ENCODE peak calls at places on chromosomes 11 and 22, in seven cellular contexts. L is hypothalamus; Q is substantia nigra; N is AG20443; E is fibroblast of pulmonary artery; X is HT-29; R is stimulated activated CD4-positive, alpha-beta T cell treated with anti-CD3 and anti-CD28 coated beads, Interleukin-4, amount 100 ng/mL, for 1 hour. W is an unnamed sample.
A peak's percentile ranks its signal among the peaks of the same experiment; 100 is the strongest.

GRCh38 chr11:1749787-1750351 is 526 bp downstream of the IFITM10 start:
- DNase-seq in R (no peak), Q (no peak), L (no peak), E (peak; percentile 73), N (peak; percentile 92), X (no peak), W (no peak)

GRCh38 chr11:108220721-108221346 is 1.6 kb downstream of the NPAT start:
- DNase-seq in E (peak; percentile 24), N (no peak), R (no peak), Q (no peak), L (no peak), X (peak; percentile 45), W (no peak)

GRCh38 chr11:69479591-69480271 is 1.7 kb upstream of the LINC01488 start:
- DNase-seq in X (peak; percentile 70), Q (no peak), R (no peak), N (no peak), E (no peak), L (no peak), W (no peak)

GRCh38 chr11:62546937-62547625 is 475 bp upstream of the AHNAK start:
- DNase-seq in N (peak; percentile 47), E (peak; percentile 42), Q (no peak), R (no peak), L (no peak), X (peak; percentile 53), W (no peak)

GRCh38 chr11:78228467-78228866 is 39.7 kb downstream of the USP35 start:
- DNase-seq in E (peak; percentile 75), X (peak; percentile 86), L (no peak), Q (peak; percentile 23), R (no peak), N (peak; percentile 63), W (peak; percentile 41)

GRCh38 chr11:122333476-122333875 is 217.5 kb upstream of the BLID start:
- DNase-seq in L (no peak), Q (no peak), X (no peak), N (no peak), R (no peak), E (no peak), W (no peak)

GRCh38 chr22:42800731-42801536 is 56.1 kb downstream of the ARFGAP3 start:
- DNase-seq in E (no peak), R (no peak), X (no peak), L (no peak), N (no peak), Q (no peak), W (peak; percentile 34)

GRCh38 chr22:29799217-29799680 is 32.1 kb downstream of the UQCR10 start:
- DNase-seq in Q (peak; percentile 81), E (peak; percentile 97), N (peak; percentile 97), R (no peak), L (peak; percentile 54), X (peak; percentile 99), W (no peak)

GRCh38 chr11:844693-845644 is 2.3 kb downstream of the TSPAN4 start:
- DNase-seq in L (no peak), E (peak; percentile 96), X (no peak), Q (no peak), R (no peak), N (peak; percentile 92), W (no peak)

GRCh38 chr11:113773092-113773415 is 438 bp downstream of the ZW10 start:
- DNase-seq in R (no peak), E (peak; percentile 29), X (no peak), Q (no peak), L (no peak), N (peak; percentile 49), W (no peak)

GRCh38 chr11:57301711-57302423 is 22.9 kb downstream of the TNKS1BP1 start:
- DNase-seq in X (no peak), R (no peak), E (no peak), L (no peak), N (no peak), Q (no peak), W (no peak)

GRCh38 chr11:61766353-61766841 is 14.0 kb downstream of the MYRF start:
- DNase-seq in E (peak; percentile 62), R (no peak), X (peak; percentile 66), Q (no peak), L (no peak), N (no peak), W (no peak)

GRCh38 chr11:2085251-2086066 is 53.7 kb downstream of the IGF2 start:
- DNase-seq in E (no peak), L (no peak), R (no peak), Q (no peak), N (peak; percentile 7), X (no peak), W (no peak)

GRCh38 chr11:112728716-112729115 is 232.5 kb upstream of the NCAM1 start:
- DNase-seq in X (no peak), Q (no peak), E (no peak), R (no peak), L (no peak), N (no peak), W (no peak)

GRCh38 chr22:50199836-50200332 is 927 bp upstream of the SELENOO start:
- DNase-seq in Q (no peak), X (peak; percentile 26), L (no peak), N (peak; percentile 45), E (no peak), R (peak; percentile 23), W (no peak)

GRCh38 chr11:19345848-19346681 is 105.3 kb upstream of the E2F8 start:
- DNase-seq in X (no peak), Q (peak; percentile 52), E (peak; percentile 45), L (peak; percentile 23), N (peak; percentile 65), R (no peak), W (no peak)

GRCh38 chr11:120344302-120345004 is 8.2 kb downstream of the ARHGEF12 start:
- DNase-seq in Q (no peak), E (no peak), X (peak; percentile 83), N (no peak), R (no peak), L (no peak), W (no peak)

GRCh38 chr11:117090111-117090706 is 8.0 kb downstream of the SIK3 start:
- DNase-seq in R (no peak), Q (no peak), L (no peak), X (no peak), N (no peak), E (no peak), W (no peak)

GRCh38 chr11:70467196-70468085 is 69.1 kb downstream of the CTTN start:
- DNase-seq in E (peak; percentile 55), R (peak; percentile 45), X (peak; percentile 83), N (peak; percentile 77), L (peak; percentile 28), Q (peak; percentile 46), W (peak; percentile 14)

GRCh38 chr11:12058425-12059115 is 50.1 kb upstream of the DKK3 start:
- DNase-seq in N (no peak), R (no peak), Q (no peak), X (no peak), L (no peak), E (no peak), W (no peak)

GRCh38 chr11:108933630-108934029 is 268.8 kb downstream of the DDX10 start:
- DNase-seq in N (peak; percentile 15), R (no peak), E (peak; percentile 51), X (no peak), L (no peak), Q (no peak), W (no peak)

GRCh38 chr22:45576273-45576625 is 73.6 kb downstream of the FBLN1 start:
- DNase-seq in N (no peak), R (no peak), X (no peak), Q (no peak), E (no peak), L (no peak), W (no peak)

GRCh38 chr11:75781296-75781695 is 12.7 kb downstream of the DGAT2 start:
- DNase-seq in Q (no peak), N (no peak), R (no peak), E (no peak), X (no peak), L (no peak), W (no peak)

GRCh38 chr22:49962751-49963646 is 2.4 kb downstream of the PIM3 start:
- DNase-seq in Q (no peak), N (no peak), X (no peak), R (peak; percentile 30), L (no peak), E (no peak), W (no peak)

GRCh38 chr11:58011771-58012170 is 11.9 kb upstream of the OR9Q1 start:
- DNase-seq in L (no peak), Q (no peak), X (no peak), E (no peak), N (no peak), R (no peak), W (no peak)

W was measured in NCI-H1417 treated with DMSO at 0.1 percent for 48 hours.